ENCODE peak calls at places on chromosomes 2 and 18, in four cellular contexts. O is uterus, E is AG04450, B is endothelial cell. N is an unnamed sample.

GRCh38 chr2:5695641-5696350 is 3.6 kb downstream of the SOX11 start:
- DNase-seq in O (no peak), E (no peak), B (peak; percentile 64), N (no peak)

GRCh38 chr2:210230984-210231383 is 5.7 kb upstream of the ACADL start:
- DNase-seq in B (no peak), O (no peak), E (no peak), N (no peak)

GRCh38 chr2:46518848-46519247 is 39.5 kb downstream of the TMEM247 start:
- DNase-seq in E (no peak), B (no peak), O (no peak), N (no peak)

GRCh38 chr2:234293973-234294372 is 202.9 kb downstream of the ARL4C start:
- DNase-seq in E (no peak), B (no peak), O (no peak), N (no peak)

GRCh38 chr18:58054041-58054733 is 10.2 kb downstream of the NEDD4L start:
- DNase-seq in O (no peak), E (no peak), B (no peak), N (no peak)

GRCh38 chr2:71299507-71299906 is 32.1 kb upstream of the ZNF638 start:
- DNase-seq in B (peak; percentile 13), E (no peak), O (no peak), N (no peak)

GRCh38 chr2:54638774-54639187 is 84.7 kb upstream of the EML6 start:
- DNase-seq in B (no peak), E (no peak), O (no peak), N (no peak)

GRCh38 chr2:1744151-1744445 is 217 bp downstream of the PXDN start:
- DNase-seq in B (peak; percentile 60), O (no peak), E (no peak), N (no peak)

GRCh38 chr2:64654993-64655666 is 1.4 kb upstream of the SERTAD2 start:
- DNase-seq in B (no peak), O (no peak), E (no peak), N (no peak)

GRCh38 chr2:48567671-48568070 is 37.7 kb downstream of the STON1 start:
- DNase-seq in B (no peak), O (no peak), E (no peak), N (no peak)

GRCh38 chr2:46339200-46339599 is 42.0 kb downstream of the EPAS1 start:
- DNase-seq in B (no peak), E (no peak), O (no peak), N (no peak)

GRCh38 chr2:234912437-234912836 is 39.4 kb upstream of the SH3BP4 start:
- DNase-seq in O (no peak), B (no peak), E (no peak), N (no peak)

GRCh38 chr2:238026953-238027505 is 33.8 kb upstream of the SCLY start:
- DNase-seq in B (no peak), E (peak; percentile 13), O (no peak), N (no peak)

GRCh38 chr2:151043484-151043883 is 218.2 kb downstream of the RBM43 start:
- DNase-seq in E (peak; percentile 71), B (no peak), O (no peak), N (no peak)

GRCh38 chr18:24426073-24426397 is 435 bp upstream of the IMPACT start:
- DNase-seq in B (no peak), E (no peak), O (no peak), N (no peak)

GRCh38 chr18:39462436-39462835 is 1896.8 kb upstream of the CELF4 start:
- DNase-seq in O (no peak), B (no peak), E (no peak), N (no peak)

GRCh38 chr18:61651145-61651879 is 241.5 kb downstream of the RNF152 start:
- DNase-seq in E (no peak), O (no peak), B (no peak), N (no peak)

GRCh38 chr2:157336137-157336721 is 10.6 kb upstream of the ERMN start:
- DNase-seq in O (no peak), B (peak; percentile 55), E (no peak), N (no peak)

GRCh38 chr2:28662468-28663095 is 89.0 kb upstream of the PPP1CB start:
- DNase-seq in O (peak; percentile 74), B (no peak), E (no peak), N (no peak)

GRCh38 chr2:231884438-231885140 is 41.6 kb downstream of the NPPC start:
- DNase-seq in E (no peak), O (no peak), B (no peak), N (no peak)

GRCh38 chr2:160379399-160379798 is 114.2 kb downstream of the RBMS1 start:
- DNase-seq in O (no peak), E (peak; percentile 83), B (no peak), N (peak; percentile 94)

GRCh38 chr2:240644171-240644651 is 18.9 kb downstream of the GPR35 start:
- DNase-seq in O (peak; percentile 10), E (no peak), B (no peak), N (no peak)

GRCh38 chr2:241202268-241202585 is 13.8 kb downstream of the ANO7 start:
- DNase-seq in O (no peak), B (no peak), E (no peak), N (no peak)

GRCh38 chr2:86695053-86695691 is 24.9 kb upstream of the RMND5A start:
- DNase-seq in B (no peak), O (no peak), E (no peak), N (no peak)

GRCh38 chr18:44681039-44681595 is 429 bp downstream of the SETBP1 start:
- DNase-seq in O (peak; percentile 24), E (no peak), B (no peak), N (no peak)

GRCh38 chr2:217392930-217393584 is 533.2 kb upstream of the TNP1 start:
- DNase-seq in B (no peak), O (no peak), E (no peak), N (no peak)
- TF ChIP-seq CTCF in B (no peak), O (no peak), E (no peak), N (no peak)

DNA sequence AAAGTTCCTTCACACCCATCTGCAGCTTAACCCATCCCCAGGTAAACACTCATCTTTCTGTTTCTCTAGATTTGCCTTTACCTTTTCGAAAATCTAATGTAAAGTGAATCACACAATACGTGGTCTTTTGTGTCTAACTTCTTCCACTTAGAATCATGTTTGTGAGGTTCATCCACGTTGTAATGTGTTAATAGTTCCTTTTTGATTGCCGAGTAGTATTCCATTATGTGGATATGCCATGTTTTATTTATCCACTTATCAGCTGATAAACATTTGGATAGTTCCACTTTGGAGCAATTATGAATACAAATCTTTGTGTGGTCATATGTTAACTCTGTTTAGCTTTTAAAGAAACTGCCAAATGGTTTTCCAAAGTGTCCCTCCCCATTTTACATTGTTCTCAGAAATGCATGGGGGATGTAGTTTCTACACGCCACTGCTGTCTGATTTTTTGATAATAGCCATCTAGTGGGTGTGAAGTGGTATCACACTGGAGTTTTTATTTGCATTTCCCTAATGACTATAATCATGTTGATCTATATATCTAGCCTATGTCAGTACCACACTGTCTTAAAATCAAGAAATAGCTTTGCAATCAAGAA is 22.3 kb downstream of the PECR start:
- DNase-seq in B (no peak), E (no peak), O (no peak), N (no peak)
- TF ChIP-seq CTCF in B (peak; percentile 63), E (peak; percentile 24), O (no peak), N (no peak)

DNA sequence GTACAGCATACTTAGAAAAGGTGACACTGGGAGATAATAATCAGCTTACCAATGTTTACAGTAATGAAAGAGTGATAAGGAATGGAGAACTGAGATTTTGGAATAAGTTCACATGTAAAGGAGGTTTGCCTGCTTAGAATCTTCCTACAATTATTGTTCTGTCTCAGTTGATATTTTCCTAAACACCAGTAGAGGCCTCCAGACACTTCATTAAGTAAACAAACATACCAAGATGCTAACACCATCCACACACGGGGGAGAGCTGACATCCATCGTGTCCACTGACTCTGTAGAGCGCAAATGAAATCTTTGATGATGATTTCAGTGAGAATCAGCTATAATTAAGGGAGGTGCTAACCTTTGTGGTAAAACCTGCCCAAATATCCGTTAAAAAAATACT is 211.7 kb upstream of the MMADHC start:
- DNase-seq in B (no peak), E (no peak), O (no peak), N (peak; percentile 11)
- TF ChIP-seq CTCF in B (no peak), E (no peak), O (peak; percentile 20), N (peak; percentile 41)

DNA sequence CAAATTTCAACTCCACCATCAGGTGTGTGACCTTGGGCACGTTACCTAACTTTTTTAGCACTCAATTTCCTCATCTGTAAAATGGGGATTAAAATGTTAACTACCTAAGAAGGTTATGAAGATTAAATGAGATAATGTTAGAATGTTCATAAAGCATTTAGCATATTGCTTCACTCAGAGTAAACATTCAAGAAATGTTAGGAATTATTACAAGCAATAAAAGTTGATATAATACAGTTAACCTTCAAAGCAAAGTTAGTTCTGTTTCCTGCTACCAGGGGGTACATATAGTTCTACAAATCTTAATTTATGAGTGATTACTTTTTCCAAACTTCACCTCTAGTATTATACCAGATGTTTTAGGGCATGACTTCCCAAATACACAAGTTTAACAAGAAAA is 254.2 kb downstream of the PDE11A start:
- DNase-seq in O (no peak), B (no peak), E (no peak), N (no peak)
- TF ChIP-seq CTCF in O (no peak), B (no peak), E (no peak), N (no peak)